ENCODE peak calls at places on chromosome 15, in ten cellular contexts. U, T, E, C, J, L, K, H, X and D are unnamed samples.
A peak's percentile ranks its signal among the peaks of the same experiment; 100 is the strongest.

GRCh38 chr15:35305906-35306305 is 220.8 kb upstream of the NANOGP8 start:
- DNase-seq in U (peak; percentile 28), T (no peak), E (peak; percentile 75), C (no peak), J (no peak), L (no peak), K (no peak), H (no peak), X (no peak), D (peak; percentile 70)

GRCh38 chr15:75669191-75669878 is 21.6 kb downstream of the SNX33 start:
- DNase-seq in U (no peak), T (no peak), E (no peak), C (no peak), J (no peak), L (no peak), K (no peak), H (no peak), X (peak; percentile 60), D (no peak)

GRCh38 chr15:38707802-38708671 is 143.4 kb upstream of the RASGRP1 start:
- DNase-seq in U (peak; percentile 48), T (no peak), E (peak; percentile 76), C (no peak), J (peak; percentile 51), L (no peak), K (peak; percentile 19), H (no peak), X (peak; percentile 23), D (no peak)

GRCh38 chr15:100041380-100041779 is 300.4 kb downstream of the ADAMTS17 start:
- DNase-seq in U (no peak), T (peak; percentile 3), E (no peak), C (no peak), J (no peak), L (no peak), K (no peak), H (no peak), X (no peak), D (no peak)

GRCh38 chr15:65789105-65789504 is 3.0 kb downstream of the DENND4A start:
- DNase-seq in U (no peak), T (no peak), E (no peak), C (no peak), J (no peak), L (no peak), K (no peak), H (no peak), X (no peak), D (no peak)

GRCh38 chr15:77504310-77504709 is 83.6 kb downstream of the HMG20A start:
- DNase-seq in U (no peak), T (peak; percentile 64), E (no peak), C (no peak), J (no peak), L (no peak), K (no peak), H (no peak), X (no peak), D (no peak)

GRCh38 chr15:77584201-77584600 is 48.5 kb downstream of the LINGO1 start:
- DNase-seq in U (no peak), T (no peak), E (no peak), C (no peak), J (no peak), L (no peak), K (no peak), H (no peak), X (no peak), D (no peak)

GRCh38 chr15:77507151-77507847 is 86.6 kb downstream of the HMG20A start:
- DNase-seq in U (no peak), T (no peak), E (no peak), C (no peak), J (no peak), L (no peak), K (peak; percentile 18), H (no peak), X (peak; percentile 75), D (no peak)

GRCh38 chr15:78727561-78727960 is 83.7 kb downstream of the ADAMTS7 start:
- DNase-seq in U (no peak), T (no peak), E (peak; percentile 47), C (no peak), J (no peak), L (no peak), K (no peak), H (no peak), X (no peak), D (no peak)

GRCh38 chr15:78508272-78508671 is 895 bp downstream of the HYKK start:
- DNase-seq in U (no peak), T (no peak), E (no peak), C (no peak), J (no peak), L (no peak), K (no peak), H (no peak), X (no peak), D (no peak)

GRCh38 chr15:68410466-68411200 is 21.3 kb downstream of the ITGA11 start:
- DNase-seq in U (no peak), T (no peak), E (no peak), C (no peak), J (no peak), L (no peak), K (no peak), H (no peak), X (peak; percentile 7), D (no peak)